ENCODE peak calls at places on chromosomes 7 and 10, in six cellular contexts. K, I, X, T, U and F are unnamed samples.
A peak's percentile ranks its signal among the peaks of the same experiment; 100 is the strongest.

GRCh38 chr7:123433665-123434064 is 100.7 kb downstream of the IQUB start:
- DNase-seq in X (no peak), I (no peak), K (no peak), U (no peak), T (no peak), F (no peak)

GRCh38 chr10:15472431-15473400 is 101.6 kb upstream of the FAM171A1 start:
- DNase-seq in U (no peak), K (no peak), X (no peak), T (no peak), I (peak; percentile 89), F (peak; percentile 52)

GRCh38 chr7:33725111-33725510 is 180.2 kb upstream of the BMPER start:
- DNase-seq in X (no peak), U (no peak), T (no peak), I (no peak), K (no peak), F (no peak)

GRCh38 chr7:29607889-29608288 is 44.3 kb downstream of the PRR15 start:
- DNase-seq in X (no peak), T (no peak), I (peak; percentile 58), U (peak; percentile 52), K (no peak), F (no peak)

GRCh38 chr7:108492742-108493141 is 33.2 kb downstream of the PNPLA8 start:
- DNase-seq in K (no peak), U (no peak), X (no peak), T (no peak), I (no peak), F (no peak)

GRCh38 chr7:5396999-5397656 is 26.5 kb downstream of the TNRC18 start:
- DNase-seq in K (no peak), U (peak; percentile 63), X (peak; percentile 84), I (no peak), T (peak; percentile 96), F (no peak)

GRCh38 chr7:140638311-140638791 is 2.3 kb downstream of the DENND2A start:
- DNase-seq in T (no peak), U (peak; percentile 32), I (peak; percentile 68), X (no peak), K (no peak), F (peak; percentile 63)

GRCh38 chr10:93701903-93702277 is 502 bp downstream of the FRA10AC1 start:
- DNase-seq in X (no peak), T (no peak), U (peak; percentile 19), K (no peak), I (peak; percentile 76), F (no peak)

GRCh38 chr7:134327896-134328295 is 11.2 kb upstream of the SLC35B4 start:
- DNase-seq in X (no peak), K (peak; percentile 53), I (peak; percentile 47), T (no peak), U (peak; percentile 38), F (peak; percentile 78)

GRCh38 chr10:79386637-79387465 is 39.6 kb downstream of the PPIF start:
- DNase-seq in X (peak; percentile 46), T (peak; percentile 54), K (no peak), I (no peak), U (no peak), F (no peak)

GRCh38 chr7:149670288-149670687 is 103.1 kb downstream of the ZNF467 start:
- DNase-seq in T (no peak), I (peak; percentile 64), X (no peak), K (no peak), U (peak; percentile 38), F (no peak)

GRCh38 chr7:154862153-154862791 is 140.7 kb downstream of the PAXIP1 start:
- DNase-seq in T (no peak), X (peak; percentile 26), I (no peak), K (no peak), U (no peak), F (no peak)

GRCh38 chr10:48503293-48503911 is 101.5 kb downstream of the ARHGAP22 start:
- DNase-seq in K (no peak), U (no peak), X (no peak), T (no peak), I (no peak), F (no peak)

GRCh38 chr10:10527861-10528562 is 489.7 kb upstream of the CELF2 start:
- DNase-seq in K (no peak), I (no peak), U (no peak), X (no peak), T (no peak), F (no peak)

GRCh38 chr10:5659702-5660528 is 6.5 kb downstream of the ASB13 start:
- DNase-seq in U (peak; percentile 75), T (peak; percentile 79), I (peak; percentile 32), X (no peak), K (no peak), F (no peak)

GRCh38 chr10:28681345-28681763 is 4.0 kb downstream of the BAMBI start:
- DNase-seq in I (no peak), X (no peak), T (no peak), K (no peak), U (no peak), F (no peak)

GRCh38 chr7:12025246-12025645 is 185.8 kb upstream of the TMEM106B start:
- DNase-seq in X (no peak), U (no peak), I (no peak), T (no peak), K (no peak), F (no peak)

GRCh38 chr7:80392229-80393169 is 119.4 kb downstream of the GNAT3 start:
- DNase-seq in I (peak; percentile 85), K (no peak), U (peak; percentile 50), X (no peak), T (peak; percentile 61), F (no peak)

DNA sequence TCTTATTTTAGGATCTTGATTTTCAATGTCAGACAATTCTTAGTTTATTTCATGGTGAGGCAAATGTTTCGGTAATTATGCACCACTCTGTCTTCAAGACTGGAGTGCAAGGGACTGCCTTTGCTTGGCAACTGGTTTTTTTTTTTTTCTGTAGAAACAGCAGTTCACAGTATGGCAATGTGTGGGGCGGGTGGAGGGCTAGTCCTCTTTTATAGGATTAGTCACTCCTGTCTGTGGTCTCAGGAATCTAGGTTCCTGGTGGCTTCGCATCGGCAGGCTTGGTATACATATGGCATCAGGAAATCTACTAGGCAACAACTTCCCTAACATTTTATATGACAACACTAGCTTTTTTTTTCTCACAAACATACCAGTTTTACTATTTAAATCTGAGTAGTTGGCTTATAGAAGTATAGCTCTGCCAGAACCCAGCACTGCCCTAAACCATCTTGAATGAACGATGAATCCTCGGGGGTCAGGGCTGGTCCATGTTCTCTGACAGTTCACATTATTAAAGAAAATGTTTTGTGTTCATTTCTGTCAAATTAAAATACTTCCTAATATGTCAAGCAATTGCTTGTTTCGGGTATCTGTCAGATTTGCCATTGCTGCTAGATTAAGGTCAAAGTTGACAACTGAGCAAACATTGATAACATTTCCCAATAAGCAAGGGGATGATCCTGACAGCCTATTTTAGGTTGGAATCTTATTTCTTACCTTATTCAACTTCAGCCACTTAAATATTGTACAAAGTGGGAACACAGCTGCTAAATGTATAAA is 289.7 kb upstream of the VSTM2A start:
- DNase-seq in X (no peak), K (no peak), T (no peak), U (no peak), I (no peak), F (peak; percentile 2)
- H3K9me3 ChIP-seq in X (no peaks in the 10 kb centered on the region), K (no peaks in the 10 kb centered on the region), T (no peaks in the 10 kb centered on the region), U (no peaks in the 10 kb centered on the region), I (peaks cover 3% of the 10 kb centered on the region), F (no peaks in the 10 kb centered on the region)

GRCh38 chr10:80457554-80458262 is 3.6 kb downstream of the TSPAN14 start:
- DNase-seq in T (no peak), K (no peak), I (no peak), X (no peak), U (no peak), F (peak; percentile 35)
- H3K9me3 ChIP-seq in T (no peaks in the 10 kb centered on the region), K (no peaks in the 10 kb centered on the region), I (no peaks in the 10 kb centered on the region), X (no peaks in the 10 kb centered on the region), U (no peaks in the 10 kb centered on the region), F (no peaks in the 10 kb centered on the region)

GRCh38 chr7:157485961-157486510 is 149.2 kb downstream of the DNAJB6 start:
- DNase-seq in T (no peak), K (no peak), X (no peak), I (no peak), U (no peak), F (no peak)
- H3K9me3 ChIP-seq in T (no peaks in the 10 kb centered on the region), K (peaks cover 9% of the 10 kb centered on the region), X (no peaks in the 10 kb centered on the region), I (peaks cover under 1% of the 10 kb centered on the region), U (no peaks in the 10 kb centered on the region), F (no peaks in the 10 kb centered on the region)

GRCh38 chr7:158271646-158272045 is 316.0 kb downstream of the PTPRN2 start:
- DNase-seq in T (no peak), I (no peak), K (no peak), U (no peak), X (peak; percentile 13), F (no peak)

GRCh38 chr7:158272509-158273137 is 315.0 kb downstream of the PTPRN2 start:
- DNase-seq in X (peak; percentile 30), K (no peak), U (no peak), T (no peak), I (no peak), F (no peak)

GRCh38 chr7:158272091-158272490 is 315.5 kb downstream of the PTPRN2 start:
- DNase-seq in X (peak; percentile 38), K (no peak), U (no peak), I (no peak), T (no peak), F (no peak)

GRCh38 chr7:158274404-158274811 is 313.2 kb downstream of the PTPRN2 start:
- DNase-seq in U (no peak), T (no peak), X (peak; percentile 32), I (no peak), K (no peak), F (no peak)

DNA sequence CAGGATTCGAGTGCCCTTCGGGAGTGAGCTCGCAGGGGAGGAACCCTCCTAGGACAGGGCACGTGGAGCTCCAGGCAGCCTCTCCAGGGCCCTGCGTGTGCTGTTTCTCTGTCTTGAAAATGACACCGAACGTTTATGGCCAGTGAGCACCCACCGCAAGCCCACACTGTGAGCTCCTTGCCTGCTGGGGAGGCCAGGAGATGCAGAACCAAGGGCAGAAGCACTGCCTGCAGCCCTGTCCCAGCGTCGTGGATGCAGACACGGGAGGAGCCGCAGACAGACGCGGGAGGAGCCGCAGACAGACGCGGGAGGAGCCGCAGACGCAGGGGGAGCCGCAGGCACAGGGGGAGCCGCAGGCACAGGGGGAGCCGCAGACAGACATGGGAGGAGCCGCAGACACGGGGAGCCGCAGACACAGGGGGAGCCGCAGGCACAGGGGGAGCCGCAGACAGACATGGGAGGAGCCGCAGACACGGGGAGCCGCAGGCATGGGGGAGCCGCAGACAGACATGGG is 314.4 kb downstream of the PTPRN2 start:
- DNase-seq in X (peak; percentile 39), T (no peak), K (no peak), U (no peak), I (no peak), F (no peak)
- H3K9me3 ChIP-seq in X (no peaks in the 10 kb centered on the region), T (no peaks in the 10 kb centered on the region), K (peaks cover 3% of the 10 kb centered on the region), U (no peaks in the 10 kb centered on the region), I (no peaks in the 10 kb centered on the region), F (no peaks in the 10 kb centered on the region)

DNA sequence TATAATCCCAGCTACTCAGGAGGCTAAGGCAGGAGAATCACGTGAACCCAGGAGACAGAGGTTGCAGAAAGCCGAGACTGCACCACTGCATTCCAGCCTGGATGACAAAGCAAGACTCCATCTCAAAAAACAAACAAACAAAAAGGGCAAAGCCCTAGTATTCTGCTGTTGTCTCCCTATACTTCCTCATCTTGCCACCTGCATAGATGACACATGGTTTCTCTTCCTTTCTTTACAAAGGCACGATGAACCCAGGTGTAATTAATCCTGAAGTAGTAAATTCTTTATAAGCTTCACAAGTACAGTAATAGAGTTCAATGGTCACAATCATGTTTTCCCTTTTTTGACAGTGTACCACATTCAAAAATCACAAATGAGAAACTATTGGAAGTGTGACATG is 9.8 kb upstream of the ZNF727 start:
- DNase-seq in X (no peak), K (no peak), U (no peak), T (no peak), I (no peak), F (no peak)
- H3K9me3 ChIP-seq in X (peaks cover 32% of the 10 kb centered on the region), K (peaks cover 24% of the 10 kb centered on the region), U (no peaks in the 10 kb centered on the region), T (no peaks in the 10 kb centered on the region), I (peaks cover 54% of the 10 kb centered on the region), F (peaks cover 20% of the 10 kb centered on the region)